ENCODE peak calls at places on chromosomes 5 and 9, in ten cellular contexts. C, T, H, S, V, B, U, K, W and O are unnamed samples.

GRCh38 chr5:7876867-7877266 is 7.9 kb downstream of the MTRR start:
- DNase-seq in U (no peak), B (no peak), K (no peak), T (peak), V (no peak), S (no peak), C (peak), H (no peak), W (no peak), O (no peak)

GRCh38 chr9:123262338-123262737 is 6.0 kb downstream of the STRBP start:
- DNase-seq in W (no peak), K (no peak), B (no peak), T (no peak), S (no peak), C (no peak), H (no peak), V (no peak), U (no peak), O (no peak)

GRCh38 chr9:6922124-6922676 is 164.4 kb downstream of the KDM4C start:
- DNase-seq in S (no peak), H (no peak), T (no peak), C (no peak), U (no peak), W (no peak), V (no peak), B (no peak), K (no peak), O (no peak)

GRCh38 chr9:93255994-93256877 is 72.3 kb downstream of the WNK2 start:
- DNase-seq in V (peak), W (no peak), S (no peak), C (no peak), H (no peak), T (no peak), K (no peak), U (no peak), B (no peak), O (peak)

GRCh38 chr5:176687881-176688280 is 40.6 kb downstream of the TSPAN17 start:
- DNase-seq in H (no peak), W (no peak), B (no peak), T (no peak), C (no peak), K (no peak), V (no peak), S (no peak), U (no peak), O (no peak)

GRCh38 chr9:13088734-13089427 is 190.6 kb downstream of the MPDZ start:
- DNase-seq in T (peak), K (peak), C (peak), B (peak), H (no peak), S (peak), U (no peak), V (peak), W (no peak), O (no peak)

GRCh38 chr5:143550985-143551630 is 147.6 kb upstream of the NR3C1 start:
- DNase-seq in H (no peak), W (no peak), T (no peak), B (no peak), U (no peak), S (no peak), K (no peak), V (no peak), C (no peak), O (no peak)

GRCh38 chr5:126811515-126812198 is 34.7 kb downstream of the LMNB1 start:
- DNase-seq in C (peak), B (no peak), U (no peak), H (no peak), V (no peak), T (peak), K (peak), S (no peak), W (no peak), O (no peak)

GRCh38 chr5:126937796-126938195 is 92.6 kb downstream of the MARCHF3 start:
- DNase-seq in B (no peak), S (no peak), T (no peak), H (no peak), U (no peak), K (no peak), C (peak), V (no peak), W (no peak), O (no peak)

GRCh38 chr5:175654807-175655206 is 3.1 kb upstream of the HRH2 start:
- DNase-seq in V (no peak), W (no peak), C (no peak), U (no peak), S (no peak), T (no peak), H (no peak), K (no peak), B (no peak), O (no peak)

GRCh38 chr9:73230257-73230656 is 78.6 kb downstream of the ANXA1 start:
- DNase-seq in V (no peak), B (no peak), C (peak), S (no peak), U (no peak), H (no peak), K (no peak), W (no peak), T (peak), O (no peak)

GRCh38 chr9:98134702-98135557 is 15.9 kb upstream of the TRIM14 start:
- DNase-seq in H (no peak), K (peak), U (no peak), C (no peak), B (no peak), V (no peak), W (no peak), S (no peak), T (no peak), O (peak)

GRCh38 chr9:76394896-76395244 is 644 bp upstream of the RFK start:
- DNase-seq in C (no peak), H (peak), T (no peak), B (peak), W (no peak), S (peak), K (peak), V (peak), U (peak), O (no peak)

GRCh38 chr9:133991211-133991921 is 758 bp downstream of the VAV2 start:
- DNase-seq in S (peak), T (peak), H (peak), B (peak), W (peak), U (no peak), C (no peak), K (no peak), V (peak), O (no peak)

GRCh38 chr9:71816782-71817549 is 48.7 kb upstream of the CEMIP2 start:
- DNase-seq in B (peak), K (no peak), W (no peak), H (no peak), C (no peak), T (no peak), U (no peak), S (peak), V (peak), O (peak)

GRCh38 chr5:125257057-125257970 is 510.9 kb upstream of the ZNF608 start:
- DNase-seq in T (no peak), W (no peak), U (no peak), S (no peak), H (no peak), B (no peak), K (no peak), V (no peak), C (no peak), O (no peak)

GRCh38 chr5:126915496-126915895 is 114.9 kb downstream of the MARCHF3 start:
- DNase-seq in C (no peak), W (no peak), S (no peak), H (no peak), V (no peak), U (no peak), T (no peak), K (no peak), B (no peak), O (no peak)

GRCh38 chr9:123174887-123175518 is 93.4 kb downstream of the STRBP start:
- DNase-seq in U (peak), K (peak), W (no peak), S (no peak), T (no peak), V (no peak), H (no peak), B (no peak), C (no peak), O (no peak)

GRCh38 chr5:116733995-116734716 is 159.5 kb upstream of the SEMA6A start:
- DNase-seq in C (no peak), K (no peak), V (no peak), W (peak), S (no peak), T (no peak), H (no peak), B (no peak), U (no peak), O (no peak)

GRCh38 chr9:135926402-135927194 is 19.3 kb upstream of the CAMSAP1 start:
- DNase-seq in U (no peak), K (peak), C (peak), S (no peak), B (no peak), V (no peak), H (peak), T (peak), W (no peak), O (peak)

GRCh38 chr5:107875834-107876233 is 205.1 kb upstream of the EFNA5 start:
- DNase-seq in K (no peak), C (peak), U (no peak), V (no peak), H (no peak), T (no peak), B (no peak), W (no peak), S (no peak), O (no peak)

GRCh38 chr9:136539427-136540412 is 6.1 kb downstream of the NOTCH1 start:
- DNase-seq in V (peak), H (peak), K (peak), B (peak), U (peak), S (peak), C (peak), W (peak), T (no peak), O (peak)

GRCh38 chr9:84754896-84755295 is 85.4 kb downstream of the NTRK2 start:
- DNase-seq in B (no peak), C (no peak), K (no peak), V (no peak), T (no peak), H (no peak), W (no peak), S (no peak), U (no peak), O (no peak)

GRCh38 chr9:2285411-2285810 is 270.3 kb downstream of the SMARCA2 start:
- DNase-seq in B (no peak), U (no peak), T (peak), V (no peak), H (no peak), W (no peak), C (no peak), S (no peak), K (no peak), O (no peak)

GRCh38 chr5:179293276-179293675 is 52.0 kb downstream of the ADAMTS2 start:
- DNase-seq in H (peak), C (no peak), B (no peak), K (no peak), W (peak), U (no peak), V (no peak), S (peak), T (no peak), O (peak)

GRCh38 chr9:29150606-29151005 is 1577.3 kb upstream of the C9orf72 start:
- DNase-seq in K (no peak), U (no peak), H (no peak), C (peak), S (no peak), V (no peak), T (no peak), B (no peak), W (no peak), O (no peak)

GRCh38 chr9:85713897-85714296 is 27.9 kb downstream of the AGTPBP1 start:
- DNase-seq in B (no peak), U (no peak), K (no peak), C (no peak), W (no peak), S (no peak), H (no peak), V (no peak), T (no peak), O (no peak)

GRCh38 chr5:89128097-89128496 is 245.1 kb upstream of the MEF2C start:
- DNase-seq in V (no peak), U (no peak), K (no peak), H (no peak), W (no peak), S (no peak), T (peak), B (no peak), C (peak), O (no peak)

GRCh38 chr9:35845824-35846771 is 17.1 kb downstream of the TMEM8B start:
- DNase-seq in K (no peak), V (no peak), C (no peak), B (no peak), T (no peak), U (no peak), W (no peak), H (no peak), S (no peak), O (peak)

GRCh38 chr5:122478741-122479459 is 166.9 kb downstream of the SNCAIP start:
- DNase-seq in B (no peak), T (peak), S (no peak), C (peak), U (no peak), H (no peak), W (no peak), V (no peak), K (no peak), O (no peak)

GRCh38 chr5:97425511-97425910 is 242.5 kb upstream of the RIOK2 start:
- DNase-seq in S (no peak), W (no peak), H (no peak), V (peak), T (peak), K (no peak), B (peak), U (no peak), C (peak), O (no peak)
- TF ChIP-seq CTCF in S (no peak), W (no peak), H (peak), V (no peak), T (peak), K (peak), B (no peak), U (peak), C (peak), O (peak)

GRCh38 chr9:36974731-36975130 is 59.3 kb downstream of the PAX5 start:
- DNase-seq in V (no peak), C (no peak), T (no peak), U (no peak), S (no peak), W (no peak), K (no peak), B (no peak), H (no peak), O (peak)

GRCh38 chr9:36985769-36986547 is 48.1 kb downstream of the PAX5 start:
- DNase-seq in U (no peak), W (no peak), S (no peak), C (no peak), K (no peak), B (peak), H (no peak), T (no peak), V (no peak), O (peak)

GRCh38 chr9:36976371-36977030 is 57.6 kb downstream of the PAX5 start:
- DNase-seq in T (peak), K (no peak), H (no peak), S (no peak), U (no peak), W (no peak), V (no peak), C (no peak), B (no peak), O (peak)

GRCh38 chr9:36985061-36985768 is 48.9 kb downstream of the PAX5 start:
- DNase-seq in U (no peak), H (no peak), S (no peak), B (no peak), C (no peak), T (no peak), W (no peak), K (no peak), V (no peak), O (peak)

GRCh38 chr9:36980148-36980974 is 53.7 kb downstream of the PAX5 start:
- DNase-seq in V (no peak), B (no peak), C (no peak), U (no peak), K (no peak), H (no peak), W (no peak), S (no peak), T (peak), O (peak)
- TF ChIP-seq CTCF in V (no peak), B (no peak), C (no peak), U (peak), K (peak), H (no peak), W (no peak), S (no peak), T (no peak), O (no peak)

GRCh38 chr5:155898284-155898683 is 428.7 kb upstream of the SGCD start:
- DNase-seq in T (no peak), W (no peak), S (no peak), C (no peak), K (no peak), H (no peak), B (no peak), U (no peak), V (no peak), O (no peak)
- TF ChIP-seq CTCF in T (no peak), W (no peak), S (no peak), C (no peak), K (no peak), H (no peak), B (no peak), U (no peak), V (no peak), O (no peak)

DNA sequence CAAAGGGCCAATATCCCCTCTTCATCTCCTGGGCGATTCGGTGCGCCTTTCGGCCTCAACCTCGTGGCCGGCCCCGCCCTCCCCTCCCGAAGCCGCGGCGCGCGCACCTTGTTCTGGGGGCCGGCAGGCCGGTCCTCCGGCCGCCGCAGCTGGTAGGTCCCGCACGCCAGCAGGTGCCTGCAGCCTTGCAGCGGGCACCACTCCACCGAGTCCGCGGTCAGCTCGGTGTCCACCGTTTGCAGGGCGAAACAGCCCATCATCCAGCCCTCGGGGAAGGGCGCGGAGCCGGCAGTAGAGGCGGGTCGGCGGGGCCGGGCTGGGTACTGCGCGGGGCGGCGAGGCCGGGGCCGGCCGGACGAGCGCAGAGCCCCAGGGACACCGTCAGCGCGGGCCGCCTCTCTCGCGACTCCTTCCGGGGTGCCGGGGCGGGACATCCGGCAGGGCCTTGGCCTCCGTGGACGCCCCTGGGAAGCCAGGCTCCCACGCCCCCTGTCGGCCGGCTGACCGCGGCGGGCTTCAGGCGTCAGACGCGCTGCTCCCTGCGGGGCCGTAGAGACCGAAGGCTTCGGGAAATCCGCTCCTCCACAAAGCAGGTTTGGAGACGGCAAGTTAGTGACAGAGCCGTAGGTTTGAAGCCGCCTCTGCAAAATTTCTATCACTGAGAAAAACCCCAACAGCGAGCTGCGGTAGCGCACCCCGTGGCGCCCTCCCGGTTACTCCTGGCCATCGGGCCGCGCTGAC is at the start of gene DPH7:
- DNase-seq in W (peak), U (peak), C (peak), V (peak), T (peak), S (peak), H (peak), B (peak), K (peak), O (peak)
- TF ChIP-seq CTCF in W (peak), U (peak), C (peak), V (peak), T (peak), S (peak), H (peak), B (peak), K (peak), O (peak)

GRCh38 chr5:38154615-38155204 is 103.6 kb upstream of the EGFLAM start:
- DNase-seq in B (no peak), C (no peak), H (no peak), K (no peak), T (no peak), U (peak), S (no peak), V (no peak), W (no peak), O (no peak)

GRCh38 chr5:38162625-38163024 is 95.7 kb upstream of the EGFLAM start:
- DNase-seq in H (peak), B (no peak), V (no peak), C (no peak), W (no peak), T (peak), S (no peak), K (no peak), U (no peak), O (no peak)

GRCh38 chr5:38151878-38152277 is 106.5 kb upstream of the EGFLAM start:
- DNase-seq in H (no peak), B (no peak), W (no peak), K (no peak), C (no peak), T (peak), U (no peak), V (no peak), S (no peak), O (no peak)

GRCh38 chr5:38157024-38157423 is 101.3 kb upstream of the EGFLAM start:
- DNase-seq in C (no peak), T (no peak), B (no peak), H (no peak), K (no peak), S (no peak), W (no peak), V (no peak), U (no peak), O (no peak)
- TF ChIP-seq CTCF in C (no peak), T (no peak), B (no peak), H (no peak), K (no peak), S (no peak), W (no peak), V (no peak), U (no peak), O (no peak)